ENCODE peak calls at places on chromosomes 1 and 21, in eight cellular contexts. One of them, this sample, is unnamed.

GRCh38 chr1:41662061-41662655 is 177.7 kb upstream of the EDN2 start:
- DNase-seq in iris pigment epithelial cell: peak; percentile 67
- DNase-seq in Karpas-422: peak; percentile 86
- DNase-seq in posterior cingulate gyrus: peak; percentile 53
- DNase-seq in mesenteric fat pad: no peak
- DNase-seq in endothelial cell: peak; percentile 46
- DNase-seq in skeletal muscle cell: peak; percentile 59
- DNase-seq in fibroblast of pulmonary artery: peak; percentile 68
- DNase-seq in this sample: peak; percentile 73

GRCh38 chr1:116579253-116579875 is 8.5 kb upstream of the CD58 start:
- DNase-seq in Karpas-422: no peak
- DNase-seq in posterior cingulate gyrus: no peak
- DNase-seq in mesenteric fat pad: no peak
- DNase-seq in endothelial cell: no peak
- DNase-seq in iris pigment epithelial cell: no peak
- DNase-seq in fibroblast of pulmonary artery: no peak
- DNase-seq in skeletal muscle cell: no peak
- DNase-seq in this sample: no peak

GRCh38 chr21:46100426-46100825 is 2.5 kb downstream of the COL6A2 start:
- DNase-seq in iris pigment epithelial cell: peak; percentile 31
- DNase-seq in posterior cingulate gyrus: no peak
- DNase-seq in mesenteric fat pad: peak; percentile 24
- DNase-seq in Karpas-422: no peak
- DNase-seq in skeletal muscle cell: no peak
- DNase-seq in endothelial cell: no peak
- DNase-seq in fibroblast of pulmonary artery: peak; percentile 61
- DNase-seq in this sample: peak; percentile 69

GRCh38 chr1:236110137-236110536 is 32.2 kb upstream of the GPR137B start:
- DNase-seq in fibroblast of pulmonary artery: no peak
- DNase-seq in endothelial cell: no peak
- DNase-seq in posterior cingulate gyrus: no peak
- DNase-seq in mesenteric fat pad: no peak
- DNase-seq in iris pigment epithelial cell: no peak
- DNase-seq in skeletal muscle cell: no peak
- DNase-seq in Karpas-422: no peak
- DNase-seq in this sample: no peak

GRCh38 chr21:45073301-45074047 is 906 bp upstream of the ADARB1 start:
- DNase-seq in Karpas-422: no peak
- DNase-seq in iris pigment epithelial cell: peak; percentile 39
- DNase-seq in skeletal muscle cell: no peak
- DNase-seq in endothelial cell: no peak
- DNase-seq in mesenteric fat pad: peak; percentile 89
- DNase-seq in fibroblast of pulmonary artery: no peak
- DNase-seq in posterior cingulate gyrus: no peak
- DNase-seq in this sample: no peak

GRCh38 chr1:24186031-24186710 is 918 bp downstream of the IFNLR1 start:
- DNase-seq in fibroblast of pulmonary artery: no peak
- DNase-seq in Karpas-422: no peak
- DNase-seq in endothelial cell: no peak
- DNase-seq in posterior cingulate gyrus: no peak
- DNase-seq in mesenteric fat pad: peak; percentile 37
- DNase-seq in skeletal muscle cell: no peak
- DNase-seq in iris pigment epithelial cell: no peak
- DNase-seq in this sample: no peak

GRCh38 chr1:4585216-4585615 is 69.2 kb upstream of the AJAP1 start:
- DNase-seq in posterior cingulate gyrus: no peak
- DNase-seq in skeletal muscle cell: no peak
- DNase-seq in endothelial cell: peak; percentile 46
- DNase-seq in Karpas-422: peak; percentile 80
- DNase-seq in mesenteric fat pad: peak; percentile 87
- DNase-seq in fibroblast of pulmonary artery: no peak
- DNase-seq in iris pigment epithelial cell: no peak
- DNase-seq in this sample: no peak

GRCh38 chr21:25170681-25171080 is 436.6 kb downstream of the MRPL39 start:
- DNase-seq in skeletal muscle cell: no peak
- DNase-seq in endothelial cell: no peak
- DNase-seq in posterior cingulate gyrus: no peak
- DNase-seq in fibroblast of pulmonary artery: no peak
- DNase-seq in Karpas-422: no peak
- DNase-seq in iris pigment epithelial cell: peak; percentile 0
- DNase-seq in mesenteric fat pad: no peak
- DNase-seq in this sample: peak; percentile 5

GRCh38 chr1:156912861-156913808 is 7.3 kb upstream of the LRRC71 start:
- DNase-seq in posterior cingulate gyrus: no peak
- DNase-seq in mesenteric fat pad: no peak
- DNase-seq in endothelial cell: no peak
- DNase-seq in iris pigment epithelial cell: no peak
- DNase-seq in fibroblast of pulmonary artery: no peak
- DNase-seq in skeletal muscle cell: no peak
- DNase-seq in Karpas-422: no peak
- DNase-seq in this sample: no peak

GRCh38 chr1:23592209-23592905 is 33.1 kb upstream of the ID3 start:
- DNase-seq in mesenteric fat pad: no peak
- DNase-seq in Karpas-422: no peak
- DNase-seq in endothelial cell: no peak
- DNase-seq in skeletal muscle cell: no peak
- DNase-seq in posterior cingulate gyrus: no peak
- DNase-seq in iris pigment epithelial cell: no peak
- DNase-seq in fibroblast of pulmonary artery: no peak
- DNase-seq in this sample: no peak

GRCh38 chr1:204323887-204324286 is 35.8 kb downstream of the PLEKHA6 start:
- DNase-seq in posterior cingulate gyrus: no peak
- DNase-seq in skeletal muscle cell: peak; percentile 63
- DNase-seq in endothelial cell: no peak
- DNase-seq in iris pigment epithelial cell: peak; percentile 86
- DNase-seq in Karpas-422: no peak
- DNase-seq in mesenteric fat pad: no peak
- DNase-seq in fibroblast of pulmonary artery: peak; percentile 46
- DNase-seq in this sample: peak; percentile 65

GRCh38 chr1:59596432-59596831 is 218.3 kb upstream of the HOOK1 start:
- DNase-seq in fibroblast of pulmonary artery: peak; percentile 84
- DNase-seq in endothelial cell: no peak
- DNase-seq in posterior cingulate gyrus: no peak
- DNase-seq in mesenteric fat pad: no peak
- DNase-seq in skeletal muscle cell: peak; percentile 72
- DNase-seq in Karpas-422: no peak
- DNase-seq in iris pigment epithelial cell: peak; percentile 90
- DNase-seq in this sample: peak; percentile 86

GRCh38 chr21:45471229-45472052 is 66.5 kb downstream of the COL18A1 start:
- DNase-seq in skeletal muscle cell: peak; percentile 80
- DNase-seq in iris pigment epithelial cell: peak; percentile 91
- DNase-seq in mesenteric fat pad: no peak
- DNase-seq in posterior cingulate gyrus: peak; percentile 21
- DNase-seq in endothelial cell: no peak
- DNase-seq in fibroblast of pulmonary artery: peak; percentile 93
- DNase-seq in Karpas-422: no peak
- DNase-seq in this sample: peak; percentile 95

GRCh38 chr1:30779294-30780071 is 21.9 kb upstream of the LAPTM5 start:
- DNase-seq in endothelial cell: peak; percentile 95
- DNase-seq in fibroblast of pulmonary artery: peak; percentile 70
- DNase-seq in Karpas-422: peak; percentile 96
- DNase-seq in posterior cingulate gyrus: peak; percentile 72
- DNase-seq in iris pigment epithelial cell: peak; percentile 40
- DNase-seq in skeletal muscle cell: no peak
- DNase-seq in mesenteric fat pad: peak; percentile 95
- DNase-seq in this sample: no peak

GRCh38 chr1:112714313-112715263 is 544 bp downstream of the PPM1J start:
- DNase-seq in fibroblast of pulmonary artery: no peak
- DNase-seq in Karpas-422: peak; percentile 55
- DNase-seq in endothelial cell: peak; percentile 43
- DNase-seq in posterior cingulate gyrus: no peak
- DNase-seq in iris pigment epithelial cell: no peak
- DNase-seq in mesenteric fat pad: peak; percentile 90
- DNase-seq in skeletal muscle cell: no peak
- DNase-seq in this sample: no peak

GRCh38 chr21:38859852-38860251 is 54.1 kb downstream of the ETS2 start:
- DNase-seq in endothelial cell: no peak
- DNase-seq in Karpas-422: no peak
- DNase-seq in iris pigment epithelial cell: no peak
- DNase-seq in fibroblast of pulmonary artery: no peak
- DNase-seq in skeletal muscle cell: no peak
- DNase-seq in mesenteric fat pad: no peak
- DNase-seq in posterior cingulate gyrus: no peak
- DNase-seq in this sample: no peak

GRCh38 chr1:90834354-90835171 is 117.5 kb upstream of the BARHL2 start:
- DNase-seq in mesenteric fat pad: no peak
- DNase-seq in Karpas-422: no peak
- DNase-seq in skeletal muscle cell: no peak
- DNase-seq in endothelial cell: no peak
- DNase-seq in iris pigment epithelial cell: no peak
- DNase-seq in fibroblast of pulmonary artery: no peak
- DNase-seq in posterior cingulate gyrus: no peak
- DNase-seq in this sample: no peak